ENCODE peak calls at places on chromosomes 12 and 14, in seven cellular contexts. Z, B, R, K, Y, W and C are unnamed samples.
A peak's percentile ranks its signal among the peaks of the same experiment; 100 is the strongest.

GRCh38 chr14:102116361-102117180 is 23.1 kb upstream of the WDR20 start:
- DNase-seq in Z (no peak), W (no peak), Y (no peak), B (no peak), R (no peak), K (no peak), C (no peak)

GRCh38 chr14:64417042-64417770 is 29.1 kb downstream of the MTHFD1 start:
- DNase-seq in W (no peak), B (no peak), R (no peak), K (no peak), Y (no peak), Z (no peak), C (no peak)

GRCh38 chr12:14841761-14842160 is 1.6 kb downstream of the ART4 start:
- DNase-seq in B (peak; percentile 56), K (no peak), R (peak; percentile 41), W (no peak), Y (no peak), Z (no peak), C (no peak)

GRCh38 chr14:103056322-103057027 is 874 bp downstream of the CDC42BPB start:
- DNase-seq in R (peak; percentile 67), B (peak; percentile 84), K (no peak), W (no peak), Z (no peak), Y (no peak), C (no peak)

GRCh38 chr12:96237035-96237434 is 42.9 kb downstream of the ELK3 start:
- DNase-seq in B (no peak), R (no peak), W (no peak), Y (no peak), Z (no peak), K (no peak), C (no peak)

GRCh38 chr12:6049992-6050391 is 74.5 kb downstream of the VWF start:
- DNase-seq in Y (no peak), W (no peak), Z (no peak), R (no peak), K (no peak), B (no peak), C (no peak)

GRCh38 chr14:85909581-85909980 is 379.6 kb downstream of the FLRT2 start:
- DNase-seq in R (no peak), Z (no peak), Y (no peak), K (no peak), W (no peak), B (no peak), C (no peak)

GRCh38 chr12:52616680-52617402 is 1.5 kb downstream of the KRT73 start:
- DNase-seq in Z (no peak), Y (no peak), K (no peak), R (no peak), B (no peak), W (no peak), C (no peak)

GRCh38 chr12:4203772-4204376 is 69.7 kb upstream of the CCND2 start:
- DNase-seq in B (no peak), Z (no peak), R (no peak), W (no peak), K (no peak), Y (no peak), C (no peak)

GRCh38 chr12:115574831-115575230 is 702.7 kb downstream of the MED13L start:
- DNase-seq in K (no peak), W (no peak), B (no peak), Y (no peak), R (no peak), Z (no peak), C (no peak)

GRCh38 chr12:29547151-29547561 is 49.7 kb upstream of the OVCH1 start:
- DNase-seq in R (no peak), B (no peak), Y (peak; percentile 84), Z (no peak), W (no peak), K (no peak), C (no peak)

GRCh38 chr14:91158091-91158790 is 44.4 kb downstream of the DGLUCY start:
- DNase-seq in Y (no peak), B (peak; percentile 59), W (no peak), Z (no peak), R (no peak), K (no peak), C (no peak)

GRCh38 chr12:125203145-125203765 is 138.0 kb downstream of the AACS start:
- DNase-seq in Z (no peak), R (peak; percentile 35), K (no peak), B (no peak), W (no peak), Y (no peak), C (no peak)